ENCODE peak calls at places on chromosomes 12 and 14, in five cellular contexts. S is IMR-90, Q is heart right ventricle, O is GM13976, H is cardiac fibroblast. B is an unnamed sample.

GRCh38 chr12:49346659-49347306 is at the start of gene DNAJC22:
- DNase-seq in S (no peak), Q (no peak), O (peak; percentile 80), H (no peak), B (peak; percentile 46)

GRCh38 chr12:6328945-6329692 is 12.8 kb downstream of the TNFRSF1A start:
- DNase-seq in S (no peak), Q (no peak), O (no peak), H (no peak), B (no peak)

GRCh38 chr12:51009038-51009437 is 17.1 kb downstream of the SLC11A2 start:
- DNase-seq in S (no peak), Q (peak; percentile 47), O (no peak), H (no peak), B (peak; percentile 33)

GRCh38 chr14:94450722-94451090 is 1.9 kb downstream of the SERPINA11 start:
- DNase-seq in S (no peak), Q (no peak), O (no peak), H (no peak), B (no peak)

GRCh38 chr12:53807322-53807721 is 55.5 kb upstream of the CISTR start:
- DNase-seq in S (no peak), Q (no peak), O (no peak), H (no peak), B (no peak)

GRCh38 chr14:92382677-92383076 is 59.7 kb downstream of the SLC24A4 start:
- DNase-seq in S (no peak), Q (no peak), O (no peak), H (peak; percentile 11), B (no peak)

GRCh38 chr14:75440733-75441474 is 13.1 kb downstream of the JDP2 start:
- DNase-seq in S (peak; percentile 94), Q (peak; percentile 51), O (no peak), H (peak; percentile 89), B (peak; percentile 94)

GRCh38 chr12:4009979-4010704 is 136.9 kb upstream of the PARP11 start:
- DNase-seq in S (no peak), Q (no peak), O (no peak), H (no peak), B (no peak)

GRCh38 chr12:34405286-34406227 is 383.3 kb downstream of the ALG10 start:
- DNase-seq in S (no peak), Q (peak; percentile 3), O (peak; percentile 3), H (no peak), B (no peak)

GRCh38 chr14:96102071-96102856 is 63.1 kb downstream of the C14orf132 start:
- DNase-seq in S (peak; percentile 59), Q (no peak), O (no peak), H (peak; percentile 60), B (no peak)

GRCh38 chr12:106149096-106149784 is 10.5 kb upstream of the NUAK1 start:
- DNase-seq in S (peak; percentile 18), Q (no peak), O (no peak), H (peak; percentile 46), B (peak; percentile 35)

GRCh38 chr14:30445394-30445793 is 113.6 kb upstream of the G2E3 start:
- DNase-seq in S (no peak), Q (no peak), O (no peak), H (no peak), B (no peak)

GRCh38 chr12:100668939-100669536 is 95.6 kb downstream of the GAS2L3 start:
- DNase-seq in S (peak; percentile 61), Q (peak; percentile 61), O (peak; percentile 74), H (peak; percentile 71), B (peak; percentile 69)

GRCh38 chr12:131131077-131131807 is 177.5 kb downstream of the ADGRD1 start:
- DNase-seq in S (no peak), Q (no peak), O (no peak), H (no peak), B (no peak)

GRCh38 chr12:113088971-113089756 is 32.6 kb downstream of the DTX1 start:
- DNase-seq in S (no peak), Q (no peak), O (peak; percentile 77), H (no peak), B (no peak)

GRCh38 chr14:93984987-93985410 is 8.6 kb upstream of the ASB2 start:
- DNase-seq in S (peak; percentile 91), Q (no peak), O (no peak), H (peak; percentile 60), B (peak; percentile 88)

GRCh38 chr12:104953323-104953722 is 4.8 kb downstream of the SLC41A2 start:
- DNase-seq in S (no peak), Q (no peak), O (no peak), H (no peak), B (no peak)

GRCh38 chr14:74963705-74964271 is 8.4 kb upstream of the PGF start:
- DNase-seq in S (peak; percentile 76), Q (no peak), O (no peak), H (peak; percentile 53), B (peak; percentile 64)

GRCh38 chr12:124466200-124467128 is 100.9 kb downstream of the NCOR2 start:
- DNase-seq in S (peak; percentile 16), Q (peak; percentile 73), O (peak; percentile 90), H (peak; percentile 83), B (peak; percentile 91)

GRCh38 chr14:100439781-100440180 is 116.6 kb downstream of the SLC25A47 start:
- DNase-seq in S (no peak), Q (peak; percentile 52), O (no peak), H (peak; percentile 54), B (no peak)

GRCh38 chr14:92633724-92634123 is 114.7 kb downstream of the LGMN start:
- DNase-seq in S (peak; percentile 78), Q (no peak), O (peak; percentile 37), H (peak; percentile 50), B (peak; percentile 55)

GRCh38 chr12:71671816-71672215 is 7.7 kb downstream of the THAP2 start:
- DNase-seq in S (no peak), Q (no peak), O (no peak), H (no peak), B (no peak)

GRCh38 chr12:98955284-98955683 is 310.2 kb downstream of the APAF1 start:
- DNase-seq in S (peak; percentile 2), Q (no peak), O (peak; percentile 28), H (no peak), B (peak; percentile 17)

GRCh38 chr12:79886917-79887519 is 47.9 kb downstream of the PPP1R12A start:
- DNase-seq in S (peak; percentile 66), Q (no peak), O (no peak), H (peak; percentile 76), B (peak; percentile 64)

GRCh38 chr14:56189306-56189705 is 71.1 kb downstream of the PELI2 start:
- DNase-seq in S (peak; percentile 91), Q (no peak), O (no peak), H (peak; percentile 60), B (peak; percentile 69)